ENCODE peak calls at places on chromosomes 2 and 18, in nine cellular contexts. L is right cardiac atrium, H is MM.1S, D is neural progenitor cell, V is ovary, A is tibial artery, Y is prostate gland, K is body of pancreas, F is IMR-90. E is an unnamed sample.

GRCh38 chr2:156649596-156649995 is 213.4 kb downstream of the GPD2 start:
- DNase-seq in H (no peak), D (no peak), F (no peak), Y (no peak), V (no peak), A (no peak), L (peak; percentile 87), K (no peak), E (no peak)

GRCh38 chr2:235267251-235267650 is 226.6 kb upstream of the AGAP1 start:
- DNase-seq in A (no peak), H (no peak), L (no peak), V (no peak), F (no peak), K (no peak), D (no peak), Y (no peak), E (no peak)

GRCh38 chr2:52000156-52000855 is 968.4 kb upstream of the NRXN1 start:
- DNase-seq in F (peak; percentile 79), H (no peak), L (no peak), Y (no peak), K (no peak), A (no peak), D (no peak), V (no peak), E (no peak)

GRCh38 chr2:113155331-113155730 is 18.4 kb upstream of the PSD4 start:
- DNase-seq in F (no peak), A (no peak), H (no peak), D (no peak), Y (no peak), L (no peak), V (no peak), K (no peak), E (no peak)

GRCh38 chr18:63907649-63908048 is at the start of gene SERPINB10:
- DNase-seq in H (peak; percentile 63), K (no peak), Y (no peak), D (no peak), V (no peak), A (no peak), F (no peak), L (no peak), E (no peak)

GRCh38 chr18:57437433-57437781 is 2.2 kb downstream of the ONECUT2 start:
- DNase-seq in A (no peak), Y (no peak), L (no peak), F (no peak), V (no peak), K (no peak), D (peak; percentile 37), H (no peak), E (no peak)

GRCh38 chr18:3340682-3341097 is 78.8 kb downstream of the MYL12B start:
- DNase-seq in A (no peak), V (no peak), Y (no peak), F (peak; percentile 28), H (no peak), L (no peak), K (no peak), D (no peak), E (no peak)

GRCh38 chr18:77000527-77000926 is 132.1 kb downstream of the MBP start:
- DNase-seq in K (peak; percentile 51), D (peak; percentile 64), V (peak; percentile 66), H (peak; percentile 17), F (peak; percentile 32), L (peak; percentile 81), A (no peak), Y (peak; percentile 30), E (no peak)

GRCh38 chr2:6772366-6772710 is 93.4 kb downstream of the CMPK2 start:
- DNase-seq in F (peak; percentile 7), V (no peak), Y (no peak), D (peak; percentile 47), H (no peak), L (no peak), A (no peak), K (no peak), E (no peak)

GRCh38 chr2:72012886-72013574 is 134.6 kb downstream of the CYP26B1 start:
- DNase-seq in H (no peak), V (no peak), F (no peak), Y (no peak), K (no peak), A (no peak), L (no peak), D (no peak), E (no peak)

GRCh38 chr2:199975297-199975895 is 20.0 kb downstream of the MAIP1 start:
- DNase-seq in H (no peak), V (no peak), L (no peak), A (no peak), Y (no peak), F (peak; percentile 69), D (no peak), K (no peak), E (no peak)

GRCh38 chr2:10328667-10329583 is 26.2 kb downstream of the HPCAL1 start:
- DNase-seq in K (no peak), D (no peak), H (no peak), Y (no peak), L (no peak), A (no peak), V (no peak), F (no peak), E (no peak)

GRCh38 chr2:10329584-10329879 is 26.8 kb downstream of the HPCAL1 start:
- DNase-seq in F (no peak), A (no peak), V (no peak), D (no peak), H (no peak), Y (no peak), K (no peak), L (no peak), E (no peak)

GRCh38 chr2:10330700-10331032 is 28.0 kb downstream of the HPCAL1 start:
- DNase-seq in Y (no peak), D (no peak), F (no peak), A (no peak), L (no peak), K (no peak), V (no peak), H (no peak), E (no peak)

GRCh38 chr2:10331033-10331701 is 28.5 kb downstream of the HPCAL1 start:
- DNase-seq in F (no peak), L (peak; percentile 82), A (peak; percentile 40), H (no peak), D (no peak), K (peak; percentile 40), Y (no peak), V (no peak), E (no peak)

DNA sequence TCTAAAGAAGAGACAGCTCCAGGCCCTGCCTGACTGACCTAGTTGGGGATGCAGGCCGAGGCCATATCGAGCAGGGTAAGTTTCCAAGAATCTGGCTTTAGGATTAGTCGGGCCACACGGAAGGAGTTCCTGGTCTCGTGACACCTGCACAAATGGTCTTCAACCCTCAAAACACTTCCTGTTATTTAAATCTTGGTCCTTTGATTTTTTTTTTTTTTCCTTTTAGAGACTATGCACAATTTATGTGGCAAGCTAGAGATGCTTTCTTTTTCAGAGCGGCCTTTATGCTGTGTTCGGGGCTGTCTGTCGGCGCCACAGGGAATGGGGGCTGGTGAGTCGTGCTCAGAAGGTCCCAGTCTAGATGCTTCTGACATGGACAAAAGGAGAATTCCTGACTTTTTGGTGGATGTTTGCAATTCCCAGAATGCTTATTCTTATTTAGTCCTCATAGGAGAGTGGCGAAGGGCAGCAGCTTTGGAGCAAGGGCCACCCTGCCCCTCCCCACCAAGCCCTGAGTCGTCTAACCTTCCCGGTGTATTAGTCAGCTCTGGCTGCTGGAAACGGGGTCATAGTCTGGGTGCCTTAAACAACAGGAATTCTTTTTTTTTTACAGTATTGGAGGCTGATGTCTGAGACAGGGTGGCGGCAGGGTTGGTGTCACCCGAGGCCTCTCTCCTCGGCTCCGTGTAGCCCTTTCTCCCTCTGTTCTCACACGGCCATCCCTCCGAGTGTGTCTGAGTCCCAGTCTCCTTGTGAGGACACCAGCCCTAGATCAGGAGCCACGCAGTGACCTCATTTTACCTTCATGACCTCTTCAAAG is 27.4 kb downstream of the HPCAL1 start:
- DNase-seq in F (peak; percentile 67), V (no peak), A (no peak), H (no peak), D (no peak), Y (no peak), L (no peak), K (no peak), E (no peak)
- H3K4me1 ChIP-seq in F (peaks cover 15% of the 10 kb centered on the region), V (peaks cover 9% of the 10 kb centered on the region), A (no peaks in the 10 kb centered on the region), H (peaks cover 25% of the 10 kb centered on the region), D (peaks cover 37% of the 10 kb centered on the region), Y (no peaks in the 10 kb centered on the region), L (peaks cover 26% of the 10 kb centered on the region), K (peaks cover 77% of the 10 kb centered on the region), E (peaks cover 17% of the 10 kb centered on the region)

DNA sequence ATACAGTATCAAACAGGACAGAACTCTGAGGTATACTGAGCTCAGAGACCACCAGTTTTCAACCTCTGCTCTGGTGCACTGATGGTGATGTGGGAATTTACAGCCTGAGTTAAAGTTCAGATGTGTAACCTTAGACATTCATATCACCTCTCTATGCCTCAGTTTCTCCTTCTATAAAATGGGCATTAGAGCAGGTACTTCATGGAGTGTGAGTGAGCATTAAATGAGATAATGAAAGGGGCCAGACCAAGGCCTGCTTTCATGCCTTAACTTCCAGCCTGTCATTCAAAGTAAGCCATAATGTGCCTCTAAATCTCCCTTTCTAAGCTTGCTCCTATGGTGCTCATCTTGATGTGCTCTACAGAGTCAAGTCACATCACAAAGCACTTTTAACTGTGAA is 8.4 kb downstream of the ACVR1 start:
- DNase-seq in L (no peak), D (no peak), F (no peak), V (no peak), A (no peak), Y (no peak), K (no peak), H (no peak), E (no peak)
- H3K4me1 ChIP-seq in L (peaks cover 11% of the 10 kb centered on the region), D (peaks cover 28% of the 10 kb centered on the region), F (peaks cover 9% of the 10 kb centered on the region), V (peaks cover 3% of the 10 kb centered on the region), A (no peaks in the 10 kb centered on the region), Y (no peaks in the 10 kb centered on the region), K (peaks cover 21% of the 10 kb centered on the region), H (no peaks in the 10 kb centered on the region), E (no peaks in the 10 kb centered on the region)

DNA sequence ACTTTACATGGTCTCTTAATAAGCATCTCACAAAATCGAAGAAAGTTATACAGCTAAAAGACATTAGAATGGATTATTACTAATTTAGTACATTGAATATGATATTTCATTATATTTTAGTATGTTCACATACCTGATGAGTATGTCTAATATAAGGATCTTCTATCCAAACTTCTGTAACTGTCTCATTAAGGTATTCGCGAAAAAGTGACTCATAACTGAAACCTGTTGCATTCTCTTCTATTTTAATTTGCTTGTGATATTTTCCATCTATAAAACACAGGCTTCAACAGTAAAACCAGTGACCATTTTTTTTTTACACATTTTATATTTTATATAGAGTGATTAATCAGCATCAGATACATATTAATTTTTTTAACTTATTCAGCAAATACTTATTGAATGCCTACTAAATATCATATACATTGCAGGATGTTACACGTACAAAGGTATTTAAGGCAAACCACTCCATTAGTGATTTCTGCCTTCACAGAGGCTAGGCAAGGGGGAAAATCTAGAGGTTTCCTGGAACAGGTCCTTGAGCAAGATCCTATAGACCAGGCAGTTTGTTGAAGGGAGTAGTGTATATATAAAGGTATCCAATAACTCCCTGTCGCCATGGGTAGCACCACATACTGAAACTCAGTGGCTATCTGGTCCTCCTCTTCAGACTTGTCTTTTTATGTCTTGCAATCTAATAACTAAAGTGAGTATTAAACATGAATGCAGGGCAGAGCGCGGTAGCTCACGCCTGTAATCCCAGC is 9.3 kb downstream of the MITD1 start:
- DNase-seq in H (no peak), A (no peak), D (no peak), Y (no peak), L (no peak), K (no peak), F (no peak), V (no peak), E (no peak)
- H3K4me1 ChIP-seq in H (no peaks in the 10 kb centered on the region), A (no peaks in the 10 kb centered on the region), D (no peaks in the 10 kb centered on the region), Y (no peaks in the 10 kb centered on the region), L (no peaks in the 10 kb centered on the region), K (no peaks in the 10 kb centered on the region), F (no peaks in the 10 kb centered on the region), V (no peaks in the 10 kb centered on the region), E (no peaks in the 10 kb centered on the region)

GRCh38 chr2:222883420-222883819 is 22.6 kb downstream of the ACSL3 start:
- DNase-seq in L (no peak), V (no peak), F (no peak), K (no peak), A (no peak), H (no peak), Y (no peak), D (no peak), E (no peak)
- H3K4me1 ChIP-seq in L (peaks cover 12% of the 10 kb centered on the region), V (peaks cover 10% of the 10 kb centered on the region), F (peaks cover 13% of the 10 kb centered on the region), K (peaks cover 47% of the 10 kb centered on the region), A (no peaks in the 10 kb centered on the region), H (no peaks in the 10 kb centered on the region), Y (peaks cover 19% of the 10 kb centered on the region), D (peaks cover 5% of the 10 kb centered on the region), E (peaks cover 74% of the 10 kb centered on the region)

E was measured in PC-9.